ENCODE peak calls at places on chromosomes 13 and 19, in nine cellular contexts. One of them, this sample, is unnamed.

GRCh38 chr13:76980075-76980718 is 11.7 kb upstream of the CLN5 start:
- ATAC-seq in T-helper 17 cell: peak
- ATAC-seq in activated naive CD8-positive, alpha-beta T cell treated with anti-CD3 and anti-CD28 coated beads, Interleukin-2, amount 50 U/mL, for 24 hours: peak
- ATAC-seq in pancreas: peak
- ATAC-seq in left lung: peak
- ATAC-seq in A549: peak
- ATAC-seq in T-cell: peak
- ATAC-seq in stimulated activated naive CD8-positive, alpha-beta T cell treated with anti-CD3 and anti-CD28 coated beads, Interleukin-15, amount 100 ng/mL, for 72 hours: peak
- ATAC-seq in HepG2: peak
- ATAC-seq in this sample: peak

GRCh38 chr19:43625918-43626579 is 6.6 kb upstream of the ZNF428 start:
- ATAC-seq in T-helper 17 cell: no peak
- ATAC-seq in activated naive CD8-positive, alpha-beta T cell treated with anti-CD3 and anti-CD28 coated beads, Interleukin-2, amount 50 U/mL, for 24 hours: no peak
- ATAC-seq in pancreas: no peak
- ATAC-seq in left lung: no peak
- ATAC-seq in A549: peak
- ATAC-seq in T-cell: no peak
- ATAC-seq in stimulated activated naive CD8-positive, alpha-beta T cell treated with anti-CD3 and anti-CD28 coated beads, Interleukin-15, amount 100 ng/mL, for 72 hours: no peak
- ATAC-seq in HepG2: no peak
- ATAC-seq in this sample: no peak

GRCh38 chr19:38037151-38037611 is 130.2 kb downstream of the SIPA1L3 start:
- ATAC-seq in T-helper 17 cell: no peak
- ATAC-seq in activated naive CD8-positive, alpha-beta T cell treated with anti-CD3 and anti-CD28 coated beads, Interleukin-2, amount 50 U/mL, for 24 hours: no peak
- ATAC-seq in pancreas: peak
- ATAC-seq in left lung: no peak
- ATAC-seq in A549: no peak
- ATAC-seq in T-cell: no peak
- ATAC-seq in stimulated activated naive CD8-positive, alpha-beta T cell treated with anti-CD3 and anti-CD28 coated beads, Interleukin-15, amount 100 ng/mL, for 72 hours: no peak
- ATAC-seq in HepG2: no peak
- ATAC-seq in this sample: no peak

GRCh38 chr19:49347191-49347590 is 12.0 kb downstream of the CD37 start:
- ATAC-seq in T-helper 17 cell: no peak
- ATAC-seq in activated naive CD8-positive, alpha-beta T cell treated with anti-CD3 and anti-CD28 coated beads, Interleukin-2, amount 50 U/mL, for 24 hours: peak
- ATAC-seq in pancreas: no peak
- ATAC-seq in left lung: no peak
- ATAC-seq in A549: peak
- ATAC-seq in T-cell: no peak
- ATAC-seq in stimulated activated naive CD8-positive, alpha-beta T cell treated with anti-CD3 and anti-CD28 coated beads, Interleukin-15, amount 100 ng/mL, for 72 hours: peak
- ATAC-seq in HepG2: no peak
- ATAC-seq in this sample: no peak

GRCh38 chr13:45370922-45371406 is 30.0 kb upstream of the TPT1 start:
- ATAC-seq in T-helper 17 cell: no peak
- ATAC-seq in activated naive CD8-positive, alpha-beta T cell treated with anti-CD3 and anti-CD28 coated beads, Interleukin-2, amount 50 U/mL, for 24 hours: peak
- ATAC-seq in pancreas: peak
- ATAC-seq in left lung: peak
- ATAC-seq in A549: peak
- ATAC-seq in T-cell: no peak
- ATAC-seq in stimulated activated naive CD8-positive, alpha-beta T cell treated with anti-CD3 and anti-CD28 coated beads, Interleukin-15, amount 100 ng/mL, for 72 hours: no peak
- ATAC-seq in HepG2: peak
- ATAC-seq in this sample: no peak

GRCh38 chr19:1997353-1998233 is 17.9 kb downstream of the BTBD2 start:
- ATAC-seq in T-helper 17 cell: no peak
- ATAC-seq in activated naive CD8-positive, alpha-beta T cell treated with anti-CD3 and anti-CD28 coated beads, Interleukin-2, amount 50 U/mL, for 24 hours: no peak
- ATAC-seq in pancreas: no peak
- ATAC-seq in left lung: no peak
- ATAC-seq in A549: no peak
- ATAC-seq in T-cell: no peak
- ATAC-seq in stimulated activated naive CD8-positive, alpha-beta T cell treated with anti-CD3 and anti-CD28 coated beads, Interleukin-15, amount 100 ng/mL, for 72 hours: no peak
- ATAC-seq in HepG2: no peak
- ATAC-seq in this sample: no peak

GRCh38 chr13:36531746-36532486 is 99.6 kb downstream of the CCNA1 start:
- ATAC-seq in T-helper 17 cell: no peak
- ATAC-seq in activated naive CD8-positive, alpha-beta T cell treated with anti-CD3 and anti-CD28 coated beads, Interleukin-2, amount 50 U/mL, for 24 hours: no peak
- ATAC-seq in pancreas: no peak
- ATAC-seq in left lung: peak
- ATAC-seq in A549: no peak
- ATAC-seq in T-cell: no peak
- ATAC-seq in stimulated activated naive CD8-positive, alpha-beta T cell treated with anti-CD3 and anti-CD28 coated beads, Interleukin-15, amount 100 ng/mL, for 72 hours: no peak
- ATAC-seq in HepG2: no peak
- ATAC-seq in this sample: peak

GRCh38 chr13:29877456-29878096 is 27.2 kb upstream of the UBL3 start:
- ATAC-seq in T-helper 17 cell: no peak
- ATAC-seq in activated naive CD8-positive, alpha-beta T cell treated with anti-CD3 and anti-CD28 coated beads, Interleukin-2, amount 50 U/mL, for 24 hours: no peak
- ATAC-seq in pancreas: peak
- ATAC-seq in left lung: no peak
- ATAC-seq in A549: no peak
- ATAC-seq in T-cell: no peak
- ATAC-seq in stimulated activated naive CD8-positive, alpha-beta T cell treated with anti-CD3 and anti-CD28 coated beads, Interleukin-15, amount 100 ng/mL, for 72 hours: no peak
- ATAC-seq in HepG2: peak
- ATAC-seq in this sample: no peak

GRCh38 chr19:16429066-16429758 is 42.6 kb downstream of the EPS15L1 start:
- ATAC-seq in T-helper 17 cell: peak
- ATAC-seq in activated naive CD8-positive, alpha-beta T cell treated with anti-CD3 and anti-CD28 coated beads, Interleukin-2, amount 50 U/mL, for 24 hours: no peak
- ATAC-seq in pancreas: peak
- ATAC-seq in left lung: peak
- ATAC-seq in A549: no peak
- ATAC-seq in T-cell: peak
- ATAC-seq in stimulated activated naive CD8-positive, alpha-beta T cell treated with anti-CD3 and anti-CD28 coated beads, Interleukin-15, amount 100 ng/mL, for 72 hours: peak
- ATAC-seq in HepG2: no peak
- ATAC-seq in this sample: peak

GRCh38 chr19:46371371-46371901 is 24.5 kb downstream of the PPP5C start:
- ATAC-seq in T-helper 17 cell: peak
- ATAC-seq in activated naive CD8-positive, alpha-beta T cell treated with anti-CD3 and anti-CD28 coated beads, Interleukin-2, amount 50 U/mL, for 24 hours: peak
- ATAC-seq in pancreas: no peak
- ATAC-seq in left lung: no peak
- ATAC-seq in A549: no peak
- ATAC-seq in T-cell: peak
- ATAC-seq in stimulated activated naive CD8-positive, alpha-beta T cell treated with anti-CD3 and anti-CD28 coated beads, Interleukin-15, amount 100 ng/mL, for 72 hours: peak
- ATAC-seq in HepG2: no peak
- ATAC-seq in this sample: no peak

GRCh38 chr19:7975037-7975436 is 30.4 kb downstream of the ELAVL1 start:
- ATAC-seq in T-helper 17 cell: no peak
- ATAC-seq in activated naive CD8-positive, alpha-beta T cell treated with anti-CD3 and anti-CD28 coated beads, Interleukin-2, amount 50 U/mL, for 24 hours: no peak
- ATAC-seq in pancreas: no peak
- ATAC-seq in left lung: no peak
- ATAC-seq in A549: no peak
- ATAC-seq in T-cell: no peak
- ATAC-seq in stimulated activated naive CD8-positive, alpha-beta T cell treated with anti-CD3 and anti-CD28 coated beads, Interleukin-15, amount 100 ng/mL, for 72 hours: no peak
- ATAC-seq in HepG2: no peak
- ATAC-seq in this sample: no peak

GRCh38 chr19:50607874-50608785 is 31.6 kb downstream of the SYT3 start:
- ATAC-seq in T-helper 17 cell: peak
- ATAC-seq in activated naive CD8-positive, alpha-beta T cell treated with anti-CD3 and anti-CD28 coated beads, Interleukin-2, amount 50 U/mL, for 24 hours: peak
- ATAC-seq in pancreas: peak
- ATAC-seq in left lung: peak
- ATAC-seq in A549: peak
- ATAC-seq in T-cell: peak
- ATAC-seq in stimulated activated naive CD8-positive, alpha-beta T cell treated with anti-CD3 and anti-CD28 coated beads, Interleukin-15, amount 100 ng/mL, for 72 hours: peak
- ATAC-seq in HepG2: peak
- ATAC-seq in this sample: peak

GRCh38 chr19:49809155-49809986 is 3.7 kb downstream of the FUZ start:
- ATAC-seq in T-helper 17 cell: peak
- ATAC-seq in activated naive CD8-positive, alpha-beta T cell treated with anti-CD3 and anti-CD28 coated beads, Interleukin-2, amount 50 U/mL, for 24 hours: peak
- ATAC-seq in pancreas: peak
- ATAC-seq in left lung: peak
- ATAC-seq in A549: peak
- ATAC-seq in T-cell: peak
- ATAC-seq in stimulated activated naive CD8-positive, alpha-beta T cell treated with anti-CD3 and anti-CD28 coated beads, Interleukin-15, amount 100 ng/mL, for 72 hours: peak
- ATAC-seq in HepG2: peak
- ATAC-seq in this sample: peak

GRCh38 chr19:48490980-48491792 is 20.4 kb downstream of the LMTK3 start:
- ATAC-seq in T-helper 17 cell: peak
- ATAC-seq in activated naive CD8-positive, alpha-beta T cell treated with anti-CD3 and anti-CD28 coated beads, Interleukin-2, amount 50 U/mL, for 24 hours: peak
- ATAC-seq in pancreas: no peak
- ATAC-seq in left lung: no peak
- ATAC-seq in A549: peak
- ATAC-seq in T-cell: peak
- ATAC-seq in stimulated activated naive CD8-positive, alpha-beta T cell treated with anti-CD3 and anti-CD28 coated beads, Interleukin-15, amount 100 ng/mL, for 72 hours: peak
- ATAC-seq in HepG2: no peak
- ATAC-seq in this sample: no peak